ENCODE peak calls at places on chromosomes 1 and 21, in five cellular contexts. One of them, this sample, is unnamed.

GRCh38 chr21:46311568-46311967 is 12.1 kb downstream of the C21orf58 start:
- DNase-seq in bronchial epithelial cell: no peak
- DNase-seq in CD8-positive, alpha-beta T cell: no peak
- DNase-seq in neuronal stem cell: no peak
- DNase-seq in Right ventricle myocardium superior: no peak
- DNase-seq in this sample: no peak

GRCh38 chr1:192809286-192810252 is 730 bp downstream of the RGS2 start:
- DNase-seq in bronchial epithelial cell: peak
- DNase-seq in CD8-positive, alpha-beta T cell: peak
- DNase-seq in neuronal stem cell: peak
- DNase-seq in Right ventricle myocardium superior: peak
- DNase-seq in this sample: no peak

GRCh38 chr1:53465023-53465957 is 6.1 kb downstream of the DMRTB1 start:
- DNase-seq in bronchial epithelial cell: no peak
- DNase-seq in CD8-positive, alpha-beta T cell: no peak
- DNase-seq in neuronal stem cell: no peak
- DNase-seq in Right ventricle myocardium superior: no peak
- DNase-seq in this sample: no peak

GRCh38 chr1:62318756-62319544 is at the start of gene KANK4:
- DNase-seq in bronchial epithelial cell: no peak
- DNase-seq in CD8-positive, alpha-beta T cell: no peak
- DNase-seq in neuronal stem cell: no peak
- DNase-seq in Right ventricle myocardium superior: no peak
- DNase-seq in this sample: peak

GRCh38 chr1:183022202-183023145 is 746 bp upstream of the LAMC1 start:
- DNase-seq in bronchial epithelial cell: peak
- DNase-seq in CD8-positive, alpha-beta T cell: peak
- DNase-seq in neuronal stem cell: peak
- DNase-seq in Right ventricle myocardium superior: peak
- DNase-seq in this sample: peak

GRCh38 chr1:241482761-241483250 is 36.7 kb downstream of the FH start:
- DNase-seq in bronchial epithelial cell: peak
- DNase-seq in CD8-positive, alpha-beta T cell: no peak
- DNase-seq in neuronal stem cell: no peak
- DNase-seq in Right ventricle myocardium superior: no peak
- DNase-seq in this sample: no peak

GRCh38 chr1:79100385-79100784 is 93.9 kb upstream of the ADGRL4 start:
- DNase-seq in bronchial epithelial cell: peak
- DNase-seq in CD8-positive, alpha-beta T cell: no peak
- DNase-seq in neuronal stem cell: no peak
- DNase-seq in Right ventricle myocardium superior: no peak
- DNase-seq in this sample: no peak

GRCh38 chr1:179831225-179831624 is 46.4 kb downstream of the TOR1AIP2 start:
- DNase-seq in bronchial epithelial cell: peak
- DNase-seq in CD8-positive, alpha-beta T cell: no peak
- DNase-seq in neuronal stem cell: no peak
- DNase-seq in Right ventricle myocardium superior: no peak
- DNase-seq in this sample: no peak

GRCh38 chr21:45000637-45001133 is 60.9 kb downstream of the SLX9 start:
- DNase-seq in bronchial epithelial cell: no peak
- DNase-seq in CD8-positive, alpha-beta T cell: no peak
- DNase-seq in neuronal stem cell: no peak
- DNase-seq in Right ventricle myocardium superior: no peak
- DNase-seq in this sample: no peak

GRCh38 chr1:204443871-204444581 is 32.4 kb upstream of the PPP1R15B start:
- DNase-seq in bronchial epithelial cell: peak
- DNase-seq in CD8-positive, alpha-beta T cell: no peak
- DNase-seq in neuronal stem cell: no peak
- DNase-seq in Right ventricle myocardium superior: peak
- DNase-seq in this sample: no peak

GRCh38 chr1:47693115-47693514 is 255.3 kb downstream of the FOXD2 start:
- DNase-seq in bronchial epithelial cell: no peak
- DNase-seq in CD8-positive, alpha-beta T cell: no peak
- DNase-seq in neuronal stem cell: no peak
- DNase-seq in Right ventricle myocardium superior: no peak
- DNase-seq in this sample: no peak

GRCh38 chr21:42565886-42566523 is 52.4 kb downstream of the SLC37A1 start:
- DNase-seq in bronchial epithelial cell: no peak
- DNase-seq in CD8-positive, alpha-beta T cell: no peak
- DNase-seq in neuronal stem cell: no peak
- DNase-seq in Right ventricle myocardium superior: no peak
- DNase-seq in this sample: no peak

GRCh38 chr21:37582613-37583012 is 216.0 kb downstream of the DYRK1A start:
- DNase-seq in bronchial epithelial cell: no peak
- DNase-seq in CD8-positive, alpha-beta T cell: no peak
- DNase-seq in neuronal stem cell: no peak
- DNase-seq in Right ventricle myocardium superior: no peak
- DNase-seq in this sample: peak

GRCh38 chr1:43431676-43432075 is 22.1 kb downstream of the HYI start:
- DNase-seq in bronchial epithelial cell: no peak
- DNase-seq in CD8-positive, alpha-beta T cell: no peak
- DNase-seq in neuronal stem cell: no peak
- DNase-seq in Right ventricle myocardium superior: no peak
- DNase-seq in this sample: no peak

GRCh38 chr1:37153701-37154100 is 119.4 kb upstream of the GRIK3 start:
- DNase-seq in bronchial epithelial cell: no peak
- DNase-seq in CD8-positive, alpha-beta T cell: no peak
- DNase-seq in neuronal stem cell: no peak
- DNase-seq in Right ventricle myocardium superior: no peak
- DNase-seq in this sample: no peak

GRCh38 chr1:20848162-20848561 is 61.1 kb upstream of the HP1BP3 start:
- DNase-seq in bronchial epithelial cell: peak
- DNase-seq in CD8-positive, alpha-beta T cell: no peak
- DNase-seq in neuronal stem cell: no peak
- DNase-seq in Right ventricle myocardium superior: no peak
- DNase-seq in this sample: no peak

GRCh38 chr1:1264868-1265272 is 8.8 kb downstream of the UBE2J2 start:
- DNase-seq in bronchial epithelial cell: peak
- DNase-seq in CD8-positive, alpha-beta T cell: no peak
- DNase-seq in neuronal stem cell: no peak
- DNase-seq in Right ventricle myocardium superior: no peak
- DNase-seq in this sample: no peak

GRCh38 chr1:60746278-60746761 is 336.0 kb upstream of the NFIA start:
- DNase-seq in bronchial epithelial cell: no peak
- DNase-seq in CD8-positive, alpha-beta T cell: no peak
- DNase-seq in neuronal stem cell: no peak
- DNase-seq in Right ventricle myocardium superior: peak
- DNase-seq in this sample: no peak

GRCh38 chr1:116064616-116065015 is 46.6 kb upstream of the MAB21L3 start:
- DNase-seq in bronchial epithelial cell: peak
- DNase-seq in CD8-positive, alpha-beta T cell: no peak
- DNase-seq in neuronal stem cell: no peak
- DNase-seq in Right ventricle myocardium superior: no peak
- DNase-seq in this sample: no peak

GRCh38 chr1:167136191-167136614 is 42.3 kb downstream of the STYXL2 start:
- DNase-seq in bronchial epithelial cell: peak
- DNase-seq in CD8-positive, alpha-beta T cell: no peak
- DNase-seq in neuronal stem cell: no peak
- DNase-seq in Right ventricle myocardium superior: no peak
- DNase-seq in this sample: no peak

GRCh38 chr1:7224644-7225043 is 439.4 kb downstream of the CAMTA1 start:
- DNase-seq in bronchial epithelial cell: no peak
- DNase-seq in CD8-positive, alpha-beta T cell: no peak
- DNase-seq in neuronal stem cell: no peak
- DNase-seq in Right ventricle myocardium superior: no peak
- DNase-seq in this sample: no peak

GRCh38 chr1:24693827-24694379 is 50.8 kb downstream of the SRRM1 start:
- DNase-seq in bronchial epithelial cell: no peak
- DNase-seq in CD8-positive, alpha-beta T cell: no peak
- DNase-seq in neuronal stem cell: no peak
- DNase-seq in Right ventricle myocardium superior: no peak
- DNase-seq in this sample: no peak

GRCh38 chr1:187985897-187986654 is 1157.3 kb downstream of the PLA2G4A start:
- DNase-seq in bronchial epithelial cell: no peak
- DNase-seq in CD8-positive, alpha-beta T cell: no peak
- DNase-seq in neuronal stem cell: no peak
- DNase-seq in Right ventricle myocardium superior: no peak
- DNase-seq in this sample: no peak

GRCh38 chr1:31064685-31065309 is 720 bp downstream of the PUM1 start:
- DNase-seq in bronchial epithelial cell: peak
- DNase-seq in CD8-positive, alpha-beta T cell: peak
- DNase-seq in neuronal stem cell: no peak
- DNase-seq in Right ventricle myocardium superior: peak
- DNase-seq in this sample: no peak